ENCODE peak calls at places on chromosomes 6 and 20, in six cellular contexts. G is HepG2, M is K562, B is GM12878, K is H1, R is SK-N-SH. C is an unnamed sample.

GRCh38 chr20:32494498-32495216 is 90.5 kb downstream of the NOL4L start:
- DNase-seq in G (no peak), M (no peak), B (no peak), K (no peak), R (no peak), C (no peak)

GRCh38 chr20:16388731-16389130 is 184.5 kb downstream of the KIF16B start:
- DNase-seq in G (no peak), M (no peak), B (no peak), K (no peak), R (no peak), C (no peak)

GRCh38 chr6:27492776-27493175 is 19.9 kb upstream of the ZNF184 start:
- DNase-seq in G (no peak), M (no peak), B (no peak), K (no peak), R (no peak), C (no peak)

GRCh38 chr6:52423971-52424381 is 3.8 kb downstream of the EFHC1 start:
- DNase-seq in G (peak), M (no peak), B (no peak), K (no peak), R (no peak), C (no peak)

GRCh38 chr20:63235399-63235983 is at the start of gene BIRC7:
- DNase-seq in G (no peak), M (peak), B (no peak), K (no peak), R (no peak), C (no peak)

GRCh38 chr20:6074145-6074561 is 20.3 kb upstream of the LRRN4 start:
- DNase-seq in G (peak), M (peak), B (no peak), K (no peak), R (peak), C (no peak)

GRCh38 chr6:126188271-126188909 is 151.5 kb upstream of the CENPW start:
- DNase-seq in G (peak), M (no peak), B (no peak), K (no peak), R (no peak), C (no peak)

GRCh38 chr20:45823949-45824835 is 2.9 kb downstream of the TNNC2 start:
- DNase-seq in G (peak), M (no peak), B (no peak), K (peak), R (peak), C (no peak)

GRCh38 chr6:149965191-149966020 is 1.7 kb downstream of the ULBP1 start:
- DNase-seq in G (no peak), M (no peak), B (no peak), K (no peak), R (peak), C (no peak)

GRCh38 chr6:105757512-105758200 is 328.5 kb upstream of the PRDM1 start:
- DNase-seq in G (peak), M (no peak), B (peak), K (no peak), R (no peak), C (no peak)

GRCh38 chr6:152669894-152670293 is 27.8 kb upstream of the MYCT1 start:
- DNase-seq in G (peak), M (no peak), B (no peak), K (no peak), R (peak), C (peak)
- TF ChIP-seq CTCF in G (peak), M (no peak), B (peak), K (peak), R (peak), C (peak)

GRCh38 chr20:19599200-19599599 is 158.9 kb upstream of the RIN2 start:
- DNase-seq in G (no peak), M (no peak), B (no peak), K (no peak), R (no peak), C (no peak)

GRCh38 chr20:19601133-19601810 is 156.8 kb upstream of the RIN2 start:
- DNase-seq in G (no peak), M (no peak), B (no peak), K (no peak), R (no peak), C (no peak)

GRCh38 chr20:19600042-19600441 is 158.0 kb upstream of the RIN2 start:
- DNase-seq in G (no peak), M (no peak), B (no peak), K (no peak), R (no peak), C (no peak)

GRCh38 chr20:19594896-19595295 is 163.2 kb upstream of the RIN2 start:
- DNase-seq in G (no peak), M (no peak), B (no peak), K (no peak), R (no peak), C (no peak)

DNA sequence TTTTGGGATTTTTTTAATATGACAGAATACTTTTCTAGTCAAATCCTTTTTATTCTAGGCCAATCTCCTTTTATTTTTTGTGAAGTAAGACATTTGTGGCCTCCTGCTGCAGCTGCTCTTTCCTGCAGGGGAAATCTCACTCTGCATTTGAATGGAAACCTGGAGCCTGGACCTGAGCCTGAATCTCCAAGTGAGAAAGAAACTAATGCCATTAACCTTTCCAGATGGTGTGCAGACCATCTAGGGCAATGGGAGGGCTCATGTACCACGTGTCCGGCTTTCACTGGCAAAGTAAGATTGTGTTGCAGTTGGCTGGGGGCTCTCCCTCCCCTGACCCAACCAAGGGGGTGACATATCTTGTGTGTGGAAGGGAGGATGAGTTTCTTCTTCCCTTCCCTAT is 159.9 kb upstream of the RIN2 start:
- DNase-seq in G (no peak), M (no peak), B (no peak), K (no peak), R (no peak), C (no peak)
- TF ChIP-seq SIN3A in G (no peak), M (no peak), B (no peak), K (no peak), R (no peak), C (no peak)

GRCh38 chr6:82750570-82750969 is 315.1 kb downstream of the UBE3D start:
- DNase-seq in G (no peak), M (no peak), B (no peak), K (no peak), R (no peak), C (no peak)
- H3K9ac ChIP-seq in G (no peak), M (no peak), B (no peak), K (no peak), R (no peak), C (no peak)

GRCh38 chr6:43951756-43952675 is 175.2 kb downstream of the MRPL14 start:
- DNase-seq in G (peak), M (no peak), B (no peak), K (no peak), R (no peak), C (no peak)

GRCh38 chr6:43953256-43953655 is 174.0 kb downstream of the MRPL14 start:
- DNase-seq in G (no peak), M (no peak), B (no peak), K (no peak), R (no peak), C (no peak)

GRCh38 chr6:43954311-43955131 is 172.7 kb downstream of the MRPL14 start:
- DNase-seq in G (no peak), M (no peak), B (no peak), K (no peak), R (no peak), C (no peak)

GRCh38 chr6:43952746-43953145 is 174.5 kb downstream of the MRPL14 start:
- DNase-seq in G (peak), M (peak), B (no peak), K (no peak), R (no peak), C (peak)

DNA sequence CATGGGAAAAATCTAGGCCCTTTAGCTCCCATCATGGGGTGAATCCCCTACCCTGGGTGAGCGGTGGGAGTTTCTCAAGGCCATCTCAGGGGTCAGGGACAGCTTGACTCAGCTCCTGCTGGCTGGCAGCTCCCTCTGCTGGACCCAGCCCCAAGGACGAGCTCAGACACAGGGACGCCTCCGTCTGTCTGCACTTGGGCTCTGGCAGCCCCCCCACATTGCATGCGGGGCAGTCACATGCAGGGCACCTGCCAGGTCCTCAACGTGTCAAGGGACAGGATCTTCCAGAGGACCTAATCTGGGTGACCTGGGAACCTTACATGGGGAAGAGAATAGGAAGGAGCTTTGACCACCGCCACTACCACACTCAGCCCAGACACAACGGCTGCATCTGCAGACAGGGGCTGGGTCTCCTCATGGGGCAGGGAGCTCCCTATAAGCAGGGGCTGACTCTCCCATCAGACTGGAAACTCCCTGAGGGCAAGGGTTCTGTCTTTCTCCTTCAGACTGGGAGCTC is 173.4 kb downstream of the MRPL14 start:
- DNase-seq in G (peak), M (no peak), B (no peak), K (peak), R (peak), C (no peak)
- TF ChIP-seq CTCF in G (peak), M (peak), B (no peak), K (peak), R (peak), C (peak)

DNA sequence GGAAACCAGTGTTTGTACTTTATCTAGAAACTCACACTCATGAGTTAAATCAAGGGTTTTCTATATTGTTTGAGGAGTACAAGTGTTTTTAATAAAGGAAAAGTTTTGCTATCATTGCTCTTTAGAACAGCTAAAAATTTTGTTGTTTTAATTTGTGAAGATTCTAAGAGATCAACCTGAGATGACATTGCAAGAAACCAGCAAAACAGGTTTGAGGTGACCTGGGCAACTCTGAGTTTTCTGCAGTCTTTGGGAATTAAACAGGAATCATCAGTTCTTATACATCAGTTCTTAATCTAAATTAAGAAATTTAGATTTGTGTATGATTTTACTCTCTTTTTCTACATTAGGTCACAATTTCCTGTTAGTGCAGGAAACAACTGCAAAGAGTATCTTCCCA is 114.5 kb downstream of the JAG1 start:
- DNase-seq in G (no peak), M (no peak), B (no peak), K (no peak), R (no peak), C (no peak)
- TF ChIP-seq SIN3A in G (no peak), M (no peak), B (no peak), K (no peak), R (no peak), C (no peak)

DNA sequence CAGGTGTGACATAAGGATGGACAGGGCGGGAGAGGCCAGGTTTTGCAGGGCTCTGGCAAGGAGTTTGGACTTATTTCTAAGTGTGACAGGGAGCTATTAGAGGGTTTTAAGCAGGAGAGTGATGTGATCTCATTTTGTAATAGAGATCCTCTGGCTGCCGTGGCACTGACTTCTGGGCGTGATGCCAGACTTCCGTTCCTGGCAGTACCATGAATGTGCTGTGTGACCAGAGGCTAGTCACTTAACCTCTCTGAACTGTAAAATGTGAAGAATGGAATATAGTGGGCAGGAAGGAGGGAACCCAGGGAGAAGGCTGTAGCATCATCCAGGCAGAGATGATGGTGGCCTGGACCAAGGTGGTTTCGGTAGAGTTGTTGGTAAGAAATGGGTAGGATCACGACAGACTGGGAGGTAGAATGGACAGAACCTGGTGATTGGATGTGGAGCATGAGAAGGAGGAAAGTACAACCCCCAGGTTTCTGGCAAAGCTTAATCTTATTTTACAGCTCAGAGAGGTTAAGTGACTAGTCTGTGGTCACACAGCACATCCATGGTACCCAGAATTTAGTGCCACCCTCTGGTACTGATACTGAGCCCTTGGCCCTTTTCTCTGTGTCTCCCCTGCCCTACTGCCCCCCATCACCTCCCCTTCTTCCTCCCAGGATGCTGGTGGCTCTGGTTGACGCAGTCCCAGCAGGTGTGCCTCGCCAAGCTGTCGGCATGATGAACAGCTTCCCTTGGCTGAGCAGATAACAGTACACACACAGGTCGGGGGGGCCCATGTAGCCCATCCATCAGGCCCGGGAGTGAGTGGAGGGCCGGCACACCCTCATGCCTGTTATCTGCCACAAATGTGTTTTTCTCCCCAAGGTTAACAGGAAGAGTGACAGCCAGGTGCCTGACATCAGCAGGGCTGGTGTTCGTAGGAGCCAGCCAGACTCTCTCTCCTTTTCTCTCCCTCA is 52.9 kb upstream of the CTNNBL1 start:
- DNase-seq in G (no peak), M (no peak), B (no peak), K (no peak), R (peak), C (no peak)
- H3K9ac ChIP-seq in G (no peak), M (no peak), B (no peak), K (no peak), R (no peak), C (no peak)

DNA sequence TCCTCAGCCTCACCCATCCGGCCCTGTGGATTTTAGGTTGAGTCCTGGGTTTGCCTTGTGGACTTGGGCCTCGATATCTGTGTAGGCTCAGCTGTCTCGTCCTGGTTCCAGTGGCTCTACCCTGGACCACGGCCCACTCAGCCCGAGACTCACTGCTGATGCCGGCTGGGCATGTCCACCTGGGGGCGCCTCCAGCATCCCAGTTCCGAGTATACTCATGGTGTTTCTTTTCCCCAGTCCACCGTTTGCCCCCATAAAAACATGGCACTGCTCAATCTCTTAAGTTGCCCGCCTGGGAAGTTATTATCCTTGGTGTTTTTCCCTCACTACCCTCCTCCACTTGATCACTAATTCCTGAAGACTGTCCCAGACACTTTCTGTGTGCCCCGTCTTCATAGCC is 99.1 kb downstream of the ARID1B start:
- DNase-seq in G (no peak), M (peak), B (no peak), K (no peak), R (peak), C (no peak)
- TF ChIP-seq CTCF in G (peak), M (peak), B (no peak), K (peak), R (peak), C (peak)

C was measured in HCT116.